ENCODE peak calls at places on chromosomes 16 and 17, in six cellular contexts. S is heart right ventricle, Y is ovary, C is right atrium auricular region, X is ascending aorta, M is bronchial epithelial cell. W is an unnamed sample.
A peak's percentile ranks its signal among the peaks of the same experiment; 100 is the strongest.

GRCh38 chr17:73776978-73777567 is 132.8 kb upstream of the SDK2 start:
- DNase-seq in Y (no peak), X (no peak), C (no peak), S (no peak), M (no peak), W (no peak)

GRCh38 chr16:87288753-87289362 is 28.3 kb downstream of the C16orf95 start:
- DNase-seq in Y (no peak), M (no peak), C (no peak), X (no peak), S (no peak), W (no peak)

GRCh38 chr17:69434164-69434579 is 19.7 kb downstream of the MAP2K6 start:
- DNase-seq in M (peak; percentile 88), Y (no peak), S (peak; percentile 8), C (no peak), X (no peak), W (no peak)

GRCh38 chr16:71895679-71896385 is 501 bp downstream of the IST1 start:
- DNase-seq in C (no peak), S (peak; percentile 29), Y (no peak), M (peak; percentile 26), X (no peak), W (peak; percentile 78)

GRCh38 chr16:50340578-50340977 is 28.2 kb downstream of the BRD7 start:
- DNase-seq in X (no peak), S (no peak), Y (no peak), C (no peak), M (no peak), W (no peak)

GRCh38 chr16:87016636-87017035 is 300.6 kb downstream of the C16orf95 start:
- DNase-seq in M (no peak), Y (no peak), X (no peak), S (no peak), C (no peak), W (no peak)

GRCh38 chr16:56265746-56266145 is 74.5 kb downstream of the GNAO1 start:
- DNase-seq in X (no peak), S (no peak), C (no peak), Y (no peak), M (no peak), W (no peak)

GRCh38 chr17:17876959-17877547 is 40.3 kb upstream of the SREBF1 start:
- DNase-seq in M (peak; percentile 33), S (peak; percentile 50), X (peak; percentile 56), Y (peak; percentile 69), C (peak; percentile 81), W (no peak)

GRCh38 chr17:82592751-82593589 is 55.3 kb downstream of the WDR45B start:
- DNase-seq in M (peak; percentile 63), X (peak; percentile 63), S (peak; percentile 78), C (peak; percentile 81), Y (peak; percentile 83), W (peak; percentile 82)

GRCh38 chr16:73025111-73025505 is 22.8 kb downstream of the ZFHX3 start:
- DNase-seq in C (no peak), X (no peak), M (no peak), Y (no peak), S (peak; percentile 55), W (no peak)

GRCh38 chr16:7246578-7246977 is 86.1 kb upstream of the RBFOX1 start:
- DNase-seq in S (no peak), X (no peak), Y (no peak), C (no peak), M (no peak), W (no peak)

GRCh38 chr17:82938486-82939212 is 98.8 kb upstream of the ZNF750 start:
- DNase-seq in X (no peak), C (no peak), M (no peak), S (no peak), Y (no peak), W (no peak)

GRCh38 chr17:65573283-65573603 is 11.8 kb upstream of the AXIN2 start:
- DNase-seq in S (no peak), X (no peak), Y (no peak), M (no peak), C (no peak), W (peak; percentile 53)

GRCh38 chr17:65568918-65569317 is 7.5 kb upstream of the AXIN2 start:
- DNase-seq in S (no peak), Y (no peak), M (no peak), C (no peak), X (no peak), W (no peak)

GRCh38 chr17:65567566-65567965 is 6.1 kb upstream of the AXIN2 start:
- DNase-seq in Y (no peak), M (no peak), S (no peak), C (no peak), X (no peak), W (no peak)

GRCh38 chr17:65572581-65573282 is 11.3 kb upstream of the AXIN2 start:
- DNase-seq in Y (no peak), S (no peak), X (no peak), M (no peak), C (no peak), W (peak; percentile 91)

GRCh38 chr17:65572186-65572580 is 10.7 kb upstream of the AXIN2 start:
- DNase-seq in Y (no peak), X (no peak), M (no peak), S (no peak), C (no peak), W (peak; percentile 43)
- H3K4me3 ChIP-seq in Y (no peak overlapping the region), X (no peak overlapping the region), M (no peak overlapping the region), S (no peak overlapping the region), C (no peak overlapping the region), W (no peak overlapping the region)

GRCh38 chr16:23008041-23008440 is 141.2 kb downstream of the USP31 start:
- DNase-seq in M (no peak), X (no peak), C (no peak), Y (no peak), S (no peak), W (no peak)

GRCh38 chr16:23009075-23009474 is 140.2 kb downstream of the USP31 start:
- DNase-seq in Y (no peak), X (no peak), S (no peak), M (no peak), C (no peak), W (no peak)

GRCh38 chr16:23006380-23006779 is 142.9 kb downstream of the USP31 start:
- DNase-seq in C (no peak), X (no peak), M (no peak), S (no peak), Y (no peak), W (no peak)
- H3K36me3 ChIP-seq in C (no peaks in the 10 kb centered on the region), X (no peaks in the 10 kb centered on the region), M (no peaks in the 10 kb centered on the region), S (no peaks in the 10 kb centered on the region), Y (no peaks in the 10 kb centered on the region), W (no peaks in the 10 kb centered on the region)

GRCh38 chr17:36057900-36058299 is 6.2 kb upstream of the CCL18 start:
- DNase-seq in M (no peak), X (no peak), C (no peak), S (no peak), Y (no peak), W (no peak)

GRCh38 chr17:36064142-36064541 is at the start of gene CCL18:
- DNase-seq in M (no peak), S (no peak), X (no peak), Y (no peak), C (no peak), W (no peak)

GRCh38 chr17:36055921-36056320 is 8.2 kb upstream of the CCL18 start:
- DNase-seq in C (no peak), X (no peak), M (no peak), Y (no peak), S (no peak), W (no peak)

GRCh38 chr17:36059455-36059854 is 4.6 kb upstream of the CCL18 start:
- DNase-seq in X (no peak), Y (no peak), C (no peak), S (no peak), M (no peak), W (no peak)
- H3K27me3 ChIP-seq in X (no peaks in the 10 kb centered on the region), Y (no peaks in the 10 kb centered on the region), C (no peaks in the 10 kb centered on the region), S (no peaks in the 10 kb centered on the region), M (no peaks in the 10 kb centered on the region), W (no peaks in the 10 kb centered on the region)

DNA sequence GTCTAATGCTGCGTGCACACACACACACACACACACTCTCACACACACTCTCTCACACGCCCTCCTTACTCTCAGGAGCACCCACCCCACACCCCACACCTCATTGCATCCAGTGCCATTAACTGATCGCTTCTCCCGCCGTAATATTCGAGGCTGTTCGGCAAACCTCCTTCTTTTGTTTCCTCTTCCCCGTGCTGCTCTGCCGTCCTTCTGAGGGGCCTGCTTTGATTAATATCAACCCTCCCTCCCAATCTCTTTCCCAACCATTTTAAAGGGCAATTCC is 156.2 kb upstream of the TNRC6C start:
- DNase-seq in C (no peak), M (no peak), S (no peak), Y (no peak), X (no peak), W (no peak)
- H3K4me3 ChIP-seq in C (no peak overlapping the region), M (no peak overlapping the region), S (no peak overlapping the region), Y (no peak overlapping the region), X (no peak overlapping the region), W (no peak overlapping the region)

GRCh38 chr17:46167826-46168569 is 25.2 kb downstream of the KANSL1 start:
- DNase-seq in S (no peak), Y (no peak), C (no peak), M (peak; percentile 48), X (no peak), W (no peak)
- H3K36me3 ChIP-seq in S (peaks cover 11% of the 10 kb centered on the region), Y (no peaks in the 10 kb centered on the region), C (peaks cover 18% of the 10 kb centered on the region), M (peaks cover 7% of the 10 kb centered on the region), X (peaks cover 26% of the 10 kb centered on the region), W (peaks cover 14% of the 10 kb centered on the region)

DNA sequence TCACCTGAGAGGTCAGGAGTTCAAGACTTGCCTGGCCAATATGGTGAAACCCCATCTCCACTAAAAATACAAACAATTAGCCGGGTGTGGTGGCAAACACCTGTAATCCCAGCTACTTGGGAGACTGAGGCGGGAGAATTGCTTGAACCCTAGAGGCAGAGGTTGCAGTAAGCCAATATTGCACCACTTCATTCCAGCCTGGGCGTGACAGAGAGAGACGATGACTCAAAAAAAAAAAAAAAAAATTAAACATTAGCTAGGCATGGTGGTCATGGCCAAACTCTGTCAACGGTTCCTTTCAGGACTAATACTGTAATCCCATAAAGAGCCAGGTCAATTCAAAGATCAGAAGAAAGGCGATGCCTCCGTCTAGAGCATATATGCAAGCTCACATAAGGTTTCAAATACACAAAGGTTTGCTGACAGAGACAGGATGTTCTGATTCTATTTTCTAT is 2.4 kb downstream of the RNF157 start:
- DNase-seq in Y (no peak), C (no peak), M (peak; percentile 54), S (no peak), X (no peak), W (no peak)
- H3K27me3 ChIP-seq in Y (no peaks in the 10 kb centered on the region), C (no peaks in the 10 kb centered on the region), M (peaks cover 21% of the 10 kb centered on the region), S (no peaks in the 10 kb centered on the region), X (no peaks in the 10 kb centered on the region), W (peaks cover 42% of the 10 kb centered on the region)

DNA sequence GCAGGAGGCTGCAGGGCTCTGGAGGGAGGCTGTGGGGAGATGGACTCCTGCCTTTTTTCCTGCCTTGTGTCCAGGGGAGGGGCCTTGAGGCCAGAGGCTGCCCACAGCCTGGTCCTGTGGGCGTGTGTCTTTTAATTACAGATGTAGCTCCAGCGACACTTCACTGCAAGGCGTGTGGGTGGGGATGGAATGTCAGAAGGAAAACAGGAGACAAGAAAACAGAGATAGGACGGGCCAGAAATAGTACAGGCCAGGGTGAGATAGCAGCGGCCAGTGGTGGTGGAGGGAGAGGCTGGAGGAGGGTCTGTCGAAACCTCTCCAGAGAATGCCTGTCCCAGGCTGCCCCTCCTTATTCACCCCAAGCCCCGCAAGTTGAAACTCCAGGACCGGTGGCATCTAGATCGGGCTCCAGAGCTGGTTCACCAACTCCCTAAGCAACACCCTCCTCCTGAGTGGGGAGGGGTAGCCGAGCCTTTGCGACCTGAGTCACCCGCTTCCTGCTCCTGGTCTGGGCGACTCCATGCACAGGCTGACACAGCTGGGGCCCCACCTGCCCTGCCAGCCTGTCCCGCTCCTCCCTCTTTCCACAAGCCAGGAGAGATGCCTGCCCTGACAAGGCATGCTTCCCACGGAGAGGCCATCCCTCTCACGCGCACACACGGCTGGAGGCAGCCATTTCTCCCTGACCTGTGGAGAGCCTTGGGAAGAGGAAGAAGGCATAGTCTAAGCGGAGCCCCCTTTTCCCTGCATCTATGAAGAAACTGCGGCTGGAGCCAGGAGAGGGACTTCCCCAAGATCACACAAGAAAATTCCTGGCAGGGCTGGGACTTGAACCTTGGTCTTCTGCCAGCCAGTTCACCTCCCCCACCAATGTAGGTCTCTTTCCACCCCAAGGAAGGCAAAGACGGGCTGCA is 6.6 kb upstream of the JUP start:
- DNase-seq in Y (peak; percentile 61), M (peak; percentile 90), S (peak; percentile 78), X (no peak), C (peak; percentile 76), W (peak; percentile 61)
- H3K4me3 ChIP-seq in Y (no peak overlapping the region), M (peak overlapping the region; percentile 24), S (peak overlapping the region; percentile 34), X (no peak overlapping the region), C (peak overlapping the region; percentile 12), W (peak overlapping the region; percentile 15)